ENCODE peak calls at places on chromosome 3, in five cellular contexts. V is cardiac fibroblast, I is AG10803, L is Caco-2, X is left ventricle myocardium inferior. T is an unnamed sample.

GRCh38 chr3:143769663-143770062 is 78.6 kb downstream of the SLC9A9 start:
- DNase-seq in V (peak), I (peak), L (no peak), X (no peak), T (no peak)

GRCh38 chr3:16513141-16514020 is at the start of gene RFTN1:
- DNase-seq in V (peak), I (peak), L (peak), X (peak), T (no peak)

GRCh38 chr3:121630355-121630754 is 30.3 kb downstream of the HCLS1 start:
- DNase-seq in V (no peak), I (no peak), L (no peak), X (no peak), T (no peak)

GRCh38 chr3:88150371-88150770 is 612 bp downstream of the C3orf38 start:
- DNase-seq in V (peak), I (no peak), L (no peak), X (no peak), T (no peak)

GRCh38 chr3:112811150-112811884 is 35.3 kb downstream of the CD200R1L start:
- DNase-seq in V (peak), I (peak), L (no peak), X (peak), T (peak)

GRCh38 chr3:167162083-167162482 is 218.0 kb downstream of the ZBBX start:
- DNase-seq in V (no peak), I (no peak), L (no peak), X (no peak), T (no peak)

GRCh38 chr3:31159331-31160039 is 265.0 kb upstream of the GADL1 start:
- DNase-seq in V (peak), I (peak), L (no peak), X (no peak), T (no peak)

GRCh38 chr3:4413467-4413866 is 53.6 kb downstream of the SUMF1 start:
- DNase-seq in V (peak), I (peak), L (no peak), X (no peak), T (no peak)

GRCh38 chr3:35596611-35597010 is 42.7 kb upstream of the ARPP21 start:
- DNase-seq in V (no peak), I (no peak), L (no peak), X (no peak), T (no peak)

GRCh38 chr3:100103558-100104441 is 10.5 kb downstream of the FILIP1L start:
- DNase-seq in V (peak), I (peak), L (no peak), X (no peak), T (peak)

GRCh38 chr3:13546667-13547171 is 2.2 kb upstream of the FBLN2 start:
- DNase-seq in V (peak), I (no peak), L (peak), X (peak), T (no peak)

GRCh38 chr3:100928638-100929428 is 64.4 kb downstream of the ABI3BP start:
- DNase-seq in V (peak), I (peak), L (no peak), X (no peak), T (peak)

GRCh38 chr3:31934018-31934417 is 47.0 kb downstream of the OSBPL10 start:
- DNase-seq in V (no peak), I (no peak), L (no peak), X (no peak), T (peak)

GRCh38 chr3:31945738-31946052 is 35.4 kb downstream of the OSBPL10 start:
- DNase-seq in V (no peak), I (no peak), L (no peak), X (no peak), T (no peak)

GRCh38 chr3:54240-54639 is 142.3 kb upstream of the CHL1 start:
- DNase-seq in V (no peak), I (no peak), L (no peak), X (no peak), T (no peak)

GRCh38 chr3:148999806-149000205 is 8.5 kb downstream of the GYG1 start:
- DNase-seq in V (peak), I (no peak), L (no peak), X (no peak), T (no peak)

GRCh38 chr3:178385280-178385952 is 150.8 kb upstream of the KCNMB2 start:
- DNase-seq in V (peak), I (peak), L (peak), X (no peak), T (peak)

GRCh38 chr3:169923189-169923588 is 11.8 kb downstream of the SAMD7 start:
- DNase-seq in V (peak), I (peak), L (no peak), X (peak), T (no peak)

GRCh38 chr3:51710631-51711351 is 3.9 kb downstream of the GRM2 start:
- DNase-seq in V (no peak), I (no peak), L (peak), X (no peak), T (no peak)
- TF ChIP-seq CTCF in V (peak), I (no peak), L (no peak), X (no peak), T (no peak)

DNA sequence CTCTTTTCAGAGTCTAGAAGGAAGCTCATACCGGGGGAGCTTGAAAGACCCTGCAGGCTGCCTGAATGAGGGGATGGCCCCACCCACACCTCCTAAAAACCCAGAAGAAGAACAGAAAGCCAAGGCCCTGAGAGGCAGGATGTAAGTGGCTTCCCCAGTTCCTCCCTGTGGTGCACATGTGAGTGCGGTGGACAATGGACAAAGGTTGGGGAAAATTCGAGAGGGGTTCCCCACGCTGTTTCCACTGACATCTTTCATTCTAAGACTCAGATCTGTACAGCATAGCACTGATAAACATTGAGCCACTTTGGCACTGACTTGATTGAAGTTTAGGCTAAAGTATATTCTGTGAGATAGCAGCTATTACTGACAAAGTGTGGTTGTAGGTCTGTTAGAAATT is 79.5 kb upstream of the UMPS start:
- DNase-seq in V (no peak), I (no peak), L (no peak), X (no peak), T (no peak)
- H3K4me3 ChIP-seq in V (no peak), I (no peak), L (no peak), X (no peak), T (no peak)

GRCh38 chr3:125395091-125395490 is 20.0 kb upstream of the ZNF148 start:
- DNase-seq in V (no peak), I (no peak), L (no peak), X (no peak), T (no peak)

GRCh38 chr3:125389282-125389681 is 14.2 kb upstream of the ZNF148 start:
- DNase-seq in V (no peak), I (no peak), L (no peak), X (no peak), T (no peak)

GRCh38 chr3:125398952-125399351 is 23.8 kb upstream of the ZNF148 start:
- DNase-seq in V (no peak), I (no peak), L (peak), X (no peak), T (no peak)

DNA sequence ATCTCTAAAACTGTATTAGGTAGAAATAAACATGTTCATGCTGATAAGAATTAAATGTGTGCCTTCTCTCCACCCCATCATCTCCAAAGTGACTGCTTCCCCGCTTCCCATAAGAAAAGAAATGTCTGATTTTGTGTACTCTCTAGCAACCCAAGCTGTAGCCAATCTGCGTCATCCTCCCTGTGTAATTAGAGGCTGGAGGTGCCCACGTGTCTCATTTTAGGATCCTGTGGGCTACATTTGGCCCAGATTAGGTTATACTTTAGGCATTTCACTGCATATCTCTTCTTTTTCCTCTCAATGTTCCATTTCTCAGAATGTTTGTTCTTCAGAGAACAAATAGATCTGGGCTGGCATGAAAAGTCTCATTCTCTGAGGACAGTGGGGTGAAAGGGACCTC is 19.3 kb upstream of the ZNF148 start:
- DNase-seq in V (no peak), I (no peak), L (no peak), X (no peak), T (no peak)
- TF ChIP-seq CTCF in V (no peak), I (no peak), L (no peak), X (no peak), T (no peak)

GRCh38 chr3:42655331-42655888 is 1.9 kb downstream of the ZBTB47 start:
- DNase-seq in V (no peak), I (no peak), L (no peak), X (no peak), T (no peak)

GRCh38 chr3:42656680-42657610 is 3.4 kb downstream of the ZBTB47 start:
- DNase-seq in V (no peak), I (no peak), L (no peak), X (no peak), T (no peak)

GRCh38 chr3:42657675-42658074 is 4.2 kb downstream of the ZBTB47 start:
- DNase-seq in V (no peak), I (no peak), L (no peak), X (no peak), T (no peak)

GRCh38 chr3:42654331-42655201 is 1.1 kb downstream of the ZBTB47 start:
- DNase-seq in V (peak), I (peak), L (peak), X (peak), T (no peak)

GRCh38 chr3:42655980-42656679 is 2.6 kb downstream of the ZBTB47 start:
- DNase-seq in V (no peak), I (peak), L (no peak), X (no peak), T (no peak)
- H3K4me3 ChIP-seq in V (peak), I (peak), L (no peak), X (peak), T (peak)

DNA sequence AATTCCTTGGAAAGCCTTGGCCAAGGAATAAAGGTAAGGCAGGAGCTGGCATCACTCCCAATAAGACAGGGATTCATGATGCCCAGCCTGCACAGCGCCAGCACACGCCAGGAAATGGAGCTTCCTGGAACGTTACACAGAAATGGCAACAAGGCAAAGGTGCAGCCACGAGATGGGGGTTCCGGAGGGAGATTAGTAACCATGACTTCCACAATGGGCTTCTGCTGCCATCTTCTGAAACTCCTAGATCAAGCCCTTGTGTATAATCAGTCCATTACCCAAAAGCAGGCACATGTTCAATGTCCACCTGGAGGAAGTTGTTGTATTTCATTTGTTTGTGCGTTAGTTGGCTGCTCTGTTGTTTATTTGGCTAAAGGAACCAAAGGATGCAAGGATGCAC is 131.2 kb upstream of the TRIM42 start:
- DNase-seq in V (no peak), I (no peak), L (no peak), X (no peak), T (no peak)
- TF ChIP-seq CTCF in V (no peak), I (no peak), L (no peak), X (peak), T (no peak)

GRCh38 chr3:52218953-52219650 is 6.3 kb downstream of the TLR9 start:
- DNase-seq in V (peak), I (no peak), L (no peak), X (no peak), T (no peak)
- H3K4me3 ChIP-seq in V (no peak), I (no peak), L (no peak), X (peak), T (no peak)

GRCh38 chr3:175941352-175941751 is 1082.2 kb downstream of the NAALADL2 start:
- DNase-seq in V (peak), I (no peak), L (peak), X (no peak), T (no peak)
- TF ChIP-seq CTCF in V (peak), I (peak), L (peak), X (peak), T (peak)

GRCh38 chr3:105365171-105365535 is 1.6 kb upstream of the ALCAM start:
- DNase-seq in V (no peak), I (no peak), L (no peak), X (no peak), T (no peak)
- H3K4me3 ChIP-seq in V (peak), I (peak), L (no peak), X (peak), T (peak)

GRCh38 chr3:174218011-174218410 is 641.1 kb upstream of the NAALADL2 start:
- DNase-seq in V (no peak), I (no peak), L (no peak), X (no peak), T (no peak)

GRCh38 chr3:174223042-174223441 is 636.1 kb upstream of the NAALADL2 start:
- DNase-seq in V (no peak), I (no peak), L (no peak), X (no peak), T (no peak)

GRCh38 chr3:174216948-174217718 is 642.0 kb upstream of the NAALADL2 start:
- DNase-seq in V (no peak), I (no peak), L (no peak), X (no peak), T (no peak)

GRCh38 chr3:174221155-174221554 is 638.0 kb upstream of the NAALADL2 start:
- DNase-seq in V (no peak), I (no peak), L (no peak), X (no peak), T (no peak)

DNA sequence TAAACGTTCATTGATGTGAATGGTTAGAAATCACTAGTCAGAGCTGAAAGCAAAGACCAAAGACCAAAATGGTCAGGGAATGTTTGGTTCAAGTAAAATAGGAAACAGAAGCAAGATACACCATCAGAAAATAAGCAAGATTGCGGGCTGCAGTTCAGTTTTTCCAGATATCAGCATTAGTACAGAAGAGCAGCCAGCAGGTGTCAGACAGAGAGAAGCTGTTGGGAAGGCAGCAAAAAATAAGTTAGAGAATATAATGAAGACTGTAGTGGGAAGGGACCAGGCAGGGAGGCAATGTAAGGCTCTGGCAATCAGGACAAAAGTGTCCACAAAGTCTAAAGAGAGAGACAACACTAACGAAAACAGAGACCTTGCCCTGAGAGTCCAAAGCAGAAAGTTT is 639.4 kb upstream of the NAALADL2 start:
- DNase-seq in V (no peak), I (no peak), L (no peak), X (no peak), T (no peak)
- TF ChIP-seq CTCF in V (no peak), I (peak), L (no peak), X (no peak), T (no peak)

DNA sequence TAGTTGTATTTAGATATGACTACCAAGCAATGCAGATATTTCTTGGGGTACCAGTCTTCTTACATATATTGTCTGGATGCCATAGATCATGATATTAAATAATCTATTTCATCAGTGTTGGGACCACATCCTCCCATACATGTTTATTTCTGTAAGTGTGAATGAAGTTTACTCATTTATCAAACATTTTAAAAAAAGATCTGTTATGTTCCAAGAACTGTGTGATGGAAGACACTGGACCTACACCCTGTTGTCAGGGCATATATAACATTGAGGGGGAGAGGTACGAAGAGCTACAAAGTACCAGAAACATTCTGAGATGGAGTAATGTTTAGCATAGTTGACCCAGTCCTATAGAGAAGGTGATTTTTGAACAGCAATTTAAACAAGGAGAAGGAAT is 26.6 kb downstream of the MBNL1 start:
- DNase-seq in V (no peak), I (no peak), L (no peak), X (no peak), T (no peak)
- H3K4me3 ChIP-seq in V (no peak), I (no peak), L (no peak), X (no peak), T (no peak)

T was measured in astrocyte of the cerebellum.